ENCODE peak calls at places on chromosomes 12 and 14, in five cellular contexts. One of them, this sample, is unnamed.
A peak's percentile ranks its signal among the peaks of the same experiment; 100 is the strongest.

GRCh38 chr12:120573560-120573959 is 7.6 kb downstream of the POP5 start:
- DNase-seq in A549: no peak
- DNase-seq in body of pancreas: no peak
- DNase-seq in upper lobe of right lung: no peak
- DNase-seq in IMR-90: no peak
- DNase-seq in this sample: no peak

GRCh38 chr12:103657331-103657730 is 70.3 kb downstream of the STAB2 start:
- DNase-seq in IMR-90: peak; percentile 23
- DNase-seq in upper lobe of right lung: no peak
- DNase-seq in body of pancreas: no peak
- DNase-seq in A549: no peak
- DNase-seq in this sample: no peak

GRCh38 chr12:29374913-29375312 is 6.1 kb downstream of the ERGIC2 start:
- DNase-seq in IMR-90: no peak
- DNase-seq in body of pancreas: no peak
- DNase-seq in A549: no peak
- DNase-seq in upper lobe of right lung: no peak
- DNase-seq in this sample: no peak

GRCh38 chr14:35349496-35349895 is 55.1 kb downstream of the NFKBIA start:
- DNase-seq in IMR-90: no peak
- DNase-seq in A549: no peak
- DNase-seq in upper lobe of right lung: no peak
- DNase-seq in body of pancreas: no peak
- DNase-seq in this sample: no peak

GRCh38 chr14:69695664-69696527 is 71.0 kb upstream of the SRSF5 start:
- DNase-seq in A549: no peak
- DNase-seq in IMR-90: peak; percentile 30
- DNase-seq in upper lobe of right lung: no peak
- DNase-seq in body of pancreas: peak; percentile 58
- DNase-seq in this sample: no peak

GRCh38 chr12:109192358-109192757 is 76.0 kb downstream of the ACACB start:
- DNase-seq in IMR-90: peak; percentile 64
- DNase-seq in upper lobe of right lung: no peak
- DNase-seq in body of pancreas: no peak
- DNase-seq in A549: peak; percentile 91
- DNase-seq in this sample: no peak

GRCh38 chr12:21353487-21353886 is 18.8 kb upstream of the SLCO1A2 start:
- DNase-seq in IMR-90: no peak
- DNase-seq in body of pancreas: no peak
- DNase-seq in A549: no peak
- DNase-seq in upper lobe of right lung: no peak
- DNase-seq in this sample: no peak

GRCh38 chr12:32605326-32606095 is 73.6 kb upstream of the DNM1L start:
- DNase-seq in IMR-90: no peak
- DNase-seq in body of pancreas: no peak
- DNase-seq in upper lobe of right lung: no peak
- DNase-seq in A549: no peak
- DNase-seq in this sample: no peak

GRCh38 chr12:126518596-126519200 is 1453.5 kb downstream of the AACS start:
- DNase-seq in IMR-90: no peak
- DNase-seq in body of pancreas: no peak
- DNase-seq in A549: no peak
- DNase-seq in upper lobe of right lung: no peak
- DNase-seq in this sample: no peak

GRCh38 chr14:95609398-95609990 is 74.6 kb downstream of the GLRX5 start:
- DNase-seq in upper lobe of right lung: no peak
- DNase-seq in IMR-90: peak; percentile 23
- DNase-seq in body of pancreas: peak; percentile 70
- DNase-seq in A549: peak; percentile 53
- DNase-seq in this sample: no peak

GRCh38 chr12:118344829-118345228 is 27.9 kb downstream of the TAOK3 start:
- DNase-seq in IMR-90: no peak
- DNase-seq in upper lobe of right lung: no peak
- DNase-seq in A549: no peak
- DNase-seq in body of pancreas: no peak
- DNase-seq in this sample: no peak

GRCh38 chr12:6072302-6072752 is 52.1 kb downstream of the VWF start:
- DNase-seq in body of pancreas: no peak
- DNase-seq in upper lobe of right lung: no peak
- DNase-seq in A549: peak; percentile 66
- DNase-seq in IMR-90: peak; percentile 79
- DNase-seq in this sample: no peak
- H3K27ac ChIP-seq in body of pancreas: no peak overlapping the region
- H3K27ac ChIP-seq in upper lobe of right lung: no peak overlapping the region
- H3K27ac ChIP-seq in A549: no peak overlapping the region
- H3K27ac ChIP-seq in IMR-90: no peak overlapping the region
- H3K27ac ChIP-seq in this sample: no peak overlapping the region

DNA sequence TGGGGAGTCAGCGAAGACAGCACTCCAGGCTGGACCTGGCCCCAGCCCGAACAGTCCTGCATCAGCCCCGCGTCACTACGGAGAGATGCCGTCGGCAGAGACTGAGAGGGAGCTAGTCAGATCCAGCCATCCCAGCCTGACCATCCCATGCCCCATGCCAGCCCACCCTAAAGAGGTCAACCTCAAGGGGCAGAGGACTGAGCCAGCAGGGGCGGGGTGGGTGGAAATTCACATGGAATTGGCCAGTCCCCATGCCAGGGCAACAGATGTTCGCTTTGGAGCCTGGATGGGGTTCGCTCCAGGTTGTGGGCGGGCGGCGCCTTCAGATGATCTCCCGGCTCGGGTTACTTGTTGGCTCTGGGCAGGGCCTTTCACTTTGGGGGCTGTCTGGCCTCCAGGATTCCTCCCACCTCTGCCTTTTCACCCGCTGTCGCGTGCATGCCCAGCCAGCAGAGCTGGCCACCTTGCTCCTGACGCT is 154.3 kb downstream of the TSPAN9 start:
- DNase-seq in A549: no peak
- DNase-seq in upper lobe of right lung: no peak
- DNase-seq in body of pancreas: no peak
- DNase-seq in IMR-90: no peak
- DNase-seq in this sample: no peak
- H3K27ac ChIP-seq in A549: no peak overlapping the region
- H3K27ac ChIP-seq in upper lobe of right lung: no peak overlapping the region
- H3K27ac ChIP-seq in body of pancreas: no peak overlapping the region
- H3K27ac ChIP-seq in IMR-90: no peak overlapping the region
- H3K27ac ChIP-seq in this sample: no peak overlapping the region

GRCh38 chr14:99790978-99791376 is 2.2 kb upstream of the EML1 start:
- DNase-seq in upper lobe of right lung: peak; percentile 73
- DNase-seq in IMR-90: no peak
- DNase-seq in body of pancreas: peak; percentile 41
- DNase-seq in A549: no peak
- DNase-seq in this sample: no peak

GRCh38 chr14:99793213-99794155 is at the start of gene EML1:
- DNase-seq in IMR-90: peak; percentile 76
- DNase-seq in A549: peak; percentile 80
- DNase-seq in upper lobe of right lung: peak; percentile 92
- DNase-seq in body of pancreas: peak; percentile 92
- DNase-seq in this sample: peak; percentile 60

GRCh38 chr14:99791476-99792283 is 1.5 kb upstream of the EML1 start:
- DNase-seq in upper lobe of right lung: no peak
- DNase-seq in body of pancreas: no peak
- DNase-seq in IMR-90: no peak
- DNase-seq in A549: no peak
- DNase-seq in this sample: no peak

GRCh38 chr14:99794156-99794780 is 1.1 kb downstream of the EML1 start:
- DNase-seq in IMR-90: no peak
- DNase-seq in upper lobe of right lung: no peak
- DNase-seq in body of pancreas: no peak
- DNase-seq in A549: no peak
- DNase-seq in this sample: no peak

DNA sequence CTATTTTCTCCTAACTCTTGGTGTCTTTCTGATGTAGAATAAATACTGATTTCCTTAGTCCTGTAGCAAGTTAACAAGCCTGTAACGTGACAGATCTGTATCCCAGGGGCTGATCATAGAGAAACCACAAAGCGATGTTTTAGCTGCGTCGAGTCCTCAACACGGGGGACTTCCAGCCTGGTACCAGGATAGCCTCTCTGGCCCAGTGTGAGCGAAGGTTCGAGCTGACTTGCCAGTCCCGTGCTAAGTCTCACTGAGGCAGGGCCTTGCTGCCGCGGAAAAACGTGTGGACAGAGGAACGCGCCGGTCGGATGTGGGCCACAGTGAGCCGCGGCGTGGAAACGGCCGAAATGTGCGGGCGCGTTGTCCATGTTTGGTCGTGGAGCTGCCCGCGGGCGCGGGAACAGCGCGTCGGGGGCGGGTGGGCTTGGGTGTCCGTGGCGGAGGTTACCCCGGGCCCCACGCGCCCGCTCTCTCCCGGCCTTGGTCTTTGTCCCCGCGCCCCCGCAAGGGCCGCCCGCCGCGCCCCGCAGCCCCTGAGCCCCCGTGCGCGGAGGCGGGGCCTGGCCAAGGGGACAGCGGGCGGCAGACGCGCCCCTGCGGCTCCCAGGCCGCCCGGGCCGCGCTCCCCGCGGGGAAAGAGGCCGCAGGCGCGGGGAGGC is 531 bp upstream of the EML1 start:
- DNase-seq in body of pancreas: peak; percentile 41
- DNase-seq in upper lobe of right lung: no peak
- DNase-seq in A549: peak; percentile 16
- DNase-seq in IMR-90: peak; percentile 20
- DNase-seq in this sample: no peak
- H3K27ac ChIP-seq in body of pancreas: peak overlapping the region; percentile 41
- H3K27ac ChIP-seq in upper lobe of right lung: peak overlapping the region; percentile 68
- H3K27ac ChIP-seq in A549: peak overlapping the region; percentile 98
- H3K27ac ChIP-seq in IMR-90: peak overlapping the region; percentile 73
- H3K27ac ChIP-seq in this sample: peak overlapping the region; percentile 63

GRCh38 chr12:1811281-1811947 is 9.0 kb upstream of the LRTM2 start:
- DNase-seq in A549: no peak
- DNase-seq in body of pancreas: no peak
- DNase-seq in upper lobe of right lung: no peak
- DNase-seq in IMR-90: peak; percentile 52
- DNase-seq in this sample: no peak
- H3K27ac ChIP-seq in A549: no peak overlapping the region
- H3K27ac ChIP-seq in body of pancreas: no peak overlapping the region
- H3K27ac ChIP-seq in upper lobe of right lung: peak overlapping the region; percentile 70
- H3K27ac ChIP-seq in IMR-90: no peak overlapping the region
- H3K27ac ChIP-seq in this sample: peak overlapping the region; percentile 73

GRCh38 chr12:49066120-49066519 is 3.7 kb downstream of the RHEBL1 start:
- DNase-seq in upper lobe of right lung: no peak
- DNase-seq in A549: no peak
- DNase-seq in IMR-90: no peak
- DNase-seq in body of pancreas: no peak
- DNase-seq in this sample: no peak

GRCh38 chr12:49070971-49071370 is 1.2 kb upstream of the RHEBL1 start:
- DNase-seq in body of pancreas: no peak
- DNase-seq in IMR-90: no peak
- DNase-seq in upper lobe of right lung: no peak
- DNase-seq in A549: no peak
- DNase-seq in this sample: no peak

GRCh38 chr12:49068879-49069506 is 786 bp downstream of the RHEBL1 start:
- DNase-seq in body of pancreas: no peak
- DNase-seq in upper lobe of right lung: no peak
- DNase-seq in A549: no peak
- DNase-seq in IMR-90: no peak
- DNase-seq in this sample: no peak

GRCh38 chr12:49064767-49065152 is 4.2 kb upstream of the KMT2D start:
- DNase-seq in body of pancreas: no peak
- DNase-seq in A549: no peak
- DNase-seq in upper lobe of right lung: no peak
- DNase-seq in IMR-90: no peak
- DNase-seq in this sample: no peak

GRCh38 chr12:49069507-49070346 is at the start of gene RHEBL1:
- DNase-seq in upper lobe of right lung: peak; percentile 99
- DNase-seq in IMR-90: peak; percentile 92
- DNase-seq in A549: peak; percentile 98
- DNase-seq in body of pancreas: peak; percentile 98
- DNase-seq in this sample: peak; percentile 95
- H3K27ac ChIP-seq in upper lobe of right lung: peak within 1 kb of the TSS; percentile 78
- H3K27ac ChIP-seq in IMR-90: no peak within 1 kb of the TSS
- H3K27ac ChIP-seq in A549: peak within 1 kb of the TSS; percentile 85
- H3K27ac ChIP-seq in body of pancreas: no peak within 1 kb of the TSS
- H3K27ac ChIP-seq in this sample: peak within 1 kb of the TSS; percentile 14

DNA sequence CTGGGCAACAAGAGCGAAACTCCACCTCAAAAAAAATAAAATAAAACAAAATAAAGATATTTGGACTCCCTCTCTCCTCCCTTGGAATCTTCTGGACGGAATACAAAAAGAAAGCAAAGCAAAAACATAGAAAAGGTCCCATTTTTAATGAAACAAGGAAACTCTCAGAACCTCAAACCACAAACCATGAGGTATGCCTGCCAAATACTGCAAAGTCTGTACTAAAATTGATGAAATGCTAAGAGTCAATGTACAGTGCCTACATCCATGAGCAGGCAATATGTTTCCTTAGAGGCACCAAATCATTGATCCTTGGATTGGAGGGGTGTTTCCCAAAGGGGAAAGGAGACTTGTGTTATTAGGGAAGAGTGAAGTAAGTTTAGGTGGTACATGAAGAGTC is 8.2 kb upstream of the RPS6KA5 start:
- DNase-seq in A549: no peak
- DNase-seq in IMR-90: no peak
- DNase-seq in body of pancreas: no peak
- DNase-seq in upper lobe of right lung: no peak
- DNase-seq in this sample: no peak
- H3K27ac ChIP-seq in A549: no peak overlapping the region
- H3K27ac ChIP-seq in IMR-90: no peak overlapping the region
- H3K27ac ChIP-seq in body of pancreas: no peak overlapping the region
- H3K27ac ChIP-seq in upper lobe of right lung: no peak overlapping the region
- H3K27ac ChIP-seq in this sample: no peak overlapping the region